ENCODE peak calls at places on chromosomes 6 and 20, in eight cellular contexts. K is adrenal gland, V is AG09309, Y is neural progenitor cell, S is heart right ventricle, D is HFF-Myc, P is fibroblast of lung, A is body of pancreas. Z is an unnamed sample.

GRCh38 chr20:35947489-35947888 is 6.8 kb downstream of the SCAND1 start:
- DNase-seq in D (no peak), Y (peak), K (no peak), P (peak), S (no peak), V (no peak), A (no peak), Z (peak)

GRCh38 chr6:34447915-34448314 is 18.0 kb upstream of the PACSIN1 start:
- DNase-seq in P (no peak), V (no peak), D (no peak), K (no peak), A (no peak), Y (no peak), S (no peak), Z (no peak)

GRCh38 chr20:33893314-33893713 is 82.2 kb downstream of the CHMP4B start:
- DNase-seq in K (no peak), V (no peak), P (peak), Y (no peak), S (no peak), A (no peak), D (no peak), Z (no peak)

GRCh38 chr6:10759884-10760329 is 12.3 kb downstream of the TMEM14B start:
- DNase-seq in V (no peak), D (peak), P (peak), S (no peak), K (peak), Y (no peak), A (peak), Z (peak)

GRCh38 chr6:119152187-119152586 is 73.7 kb upstream of the FAM184A start:
- DNase-seq in Y (no peak), V (no peak), S (no peak), P (no peak), D (no peak), K (no peak), A (no peak), Z (no peak)

GRCh38 chr6:167826230-167827061 is at the start of gene AFDN:
- DNase-seq in K (peak), S (peak), Y (peak), V (no peak), D (no peak), A (peak), P (peak), Z (peak)

GRCh38 chr6:138107078-138107751 is at the start of gene PERP:
- DNase-seq in K (peak), D (no peak), A (peak), V (no peak), P (peak), Y (peak), S (peak), Z (peak)

GRCh38 chr20:56540415-56540814 is 7.4 kb downstream of the FAM209B start:
- DNase-seq in K (no peak), V (no peak), D (no peak), Y (no peak), P (peak), A (no peak), S (no peak), Z (no peak)

GRCh38 chr20:63472159-63472811 is at the start of gene KCNQ2:
- DNase-seq in D (no peak), K (no peak), S (no peak), Y (peak), P (no peak), V (no peak), A (no peak), Z (no peak)

GRCh38 chr6:82957171-82957894 is 108.3 kb downstream of the UBE3D start:
- DNase-seq in D (no peak), P (peak), A (no peak), V (peak), Y (no peak), K (peak), S (no peak), Z (no peak)

GRCh38 chr6:169005141-169005540 is 248.5 kb downstream of the THBS2 start:
- DNase-seq in D (no peak), K (no peak), Y (no peak), S (no peak), P (peak), V (no peak), A (no peak), Z (no peak)

GRCh38 chr6:74932214-74932923 is 273.5 kb downstream of the COL12A1 start:
- DNase-seq in D (no peak), S (no peak), K (no peak), A (no peak), Y (no peak), V (no peak), P (no peak), Z (no peak)

GRCh38 chr20:54049156-54049555 is 21.2 kb downstream of the BCAS1 start:
- DNase-seq in S (no peak), Y (no peak), K (no peak), V (no peak), P (peak), D (no peak), A (no peak), Z (no peak)

GRCh38 chr6:96186516-96187195 is 170.9 kb downstream of the FUT9 start:
- DNase-seq in S (no peak), A (no peak), Y (no peak), V (no peak), K (no peak), D (no peak), P (no peak), Z (peak)

GRCh38 chr6:134352786-134353480 is 35.0 kb upstream of the SGK1 start:
- DNase-seq in S (no peak), V (no peak), D (no peak), A (no peak), P (peak), K (no peak), Y (peak), Z (no peak)

GRCh38 chr6:100366419-100366818 is 98.3 kb downstream of the SIM1 start:
- DNase-seq in K (no peak), V (no peak), P (peak), S (no peak), Y (no peak), D (no peak), A (no peak), Z (no peak)

GRCh38 chr20:38452880-38453624 is 17.9 kb upstream of the SNHG17 start:
- DNase-seq in V (no peak), P (peak), A (no peak), S (no peak), K (no peak), Y (no peak), D (no peak), Z (no peak)

GRCh38 chr6:114344971-114345274 is 2.1 kb upstream of the HS3ST5 start:
- DNase-seq in K (no peak), P (no peak), D (no peak), S (no peak), A (no peak), V (no peak), Y (no peak), Z (no peak)

GRCh38 chr20:42852691-42853090 is 337.0 kb downstream of the PTPRT start:
- DNase-seq in A (no peak), S (no peak), K (no peak), D (no peak), V (no peak), P (no peak), Y (no peak), Z (no peak)

GRCh38 chr20:42855896-42856295 is 333.8 kb downstream of the PTPRT start:
- DNase-seq in Y (no peak), S (no peak), P (no peak), D (no peak), A (no peak), K (no peak), V (no peak), Z (no peak)

DNA sequence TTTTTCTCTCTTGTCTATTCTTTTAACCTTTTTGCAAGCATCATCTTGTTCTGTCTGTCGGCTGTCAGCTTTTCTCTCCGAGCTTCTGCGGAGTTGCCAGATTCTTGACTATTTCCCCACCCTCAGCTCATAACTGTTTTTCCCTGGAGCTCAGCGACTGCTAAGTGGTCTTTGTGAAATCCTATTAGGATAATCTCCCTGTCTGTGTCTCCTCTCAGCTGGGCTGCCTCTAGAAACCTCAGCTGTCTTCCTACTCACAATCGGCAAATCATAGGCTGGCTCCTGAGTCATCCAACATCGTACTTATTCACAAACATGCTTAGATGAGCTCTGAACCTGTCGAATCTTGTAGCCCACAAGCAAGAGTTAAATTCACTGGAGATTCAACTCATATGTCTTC is 332.3 kb downstream of the PTPRT start:
- DNase-seq in S (no peak), A (no peak), Y (peak), V (no peak), K (no peak), P (no peak), D (no peak), Z (no peak)
- TF ChIP-seq CTCF in S (no peak), A (no peak), Y (no peak), V (no peak), K (no peak), P (no peak), D (no peak), Z (no peak)

GRCh38 chr6:48476257-48476656 is 365.3 kb upstream of the PTCHD4 start:
- DNase-seq in A (no peak), P (peak), V (no peak), K (no peak), S (no peak), Y (peak), D (peak), Z (peak)
- TF ChIP-seq CTCF in A (no peak), P (peak), V (no peak), K (peak), S (peak), Y (peak), D (peak), Z (no peak)

DNA sequence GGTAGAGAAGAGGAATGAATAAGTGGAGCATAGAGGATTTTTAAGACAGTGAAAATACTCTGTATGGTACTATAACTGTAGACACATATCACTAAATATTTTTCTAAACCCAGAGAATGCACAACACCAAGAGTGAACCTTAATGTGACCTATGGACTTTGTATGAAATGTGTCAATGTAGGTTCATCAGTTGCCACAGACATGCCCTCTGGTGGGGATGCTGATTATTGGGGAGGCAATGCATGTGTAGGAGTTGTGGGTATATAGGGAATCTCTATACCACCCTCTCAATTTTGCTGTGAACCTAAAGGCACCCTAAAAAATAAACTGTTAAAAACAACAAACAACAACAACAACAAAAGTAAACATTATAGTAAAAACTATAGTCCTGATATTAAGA is 293.7 kb downstream of the RNF144B start:
- DNase-seq in P (no peak), A (no peak), Y (no peak), S (no peak), V (no peak), D (no peak), K (no peak), Z (no peak)
- TF ChIP-seq CTCF in P (no peak), A (no peak), Y (peak), S (no peak), V (peak), D (no peak), K (no peak), Z (no peak)

DNA sequence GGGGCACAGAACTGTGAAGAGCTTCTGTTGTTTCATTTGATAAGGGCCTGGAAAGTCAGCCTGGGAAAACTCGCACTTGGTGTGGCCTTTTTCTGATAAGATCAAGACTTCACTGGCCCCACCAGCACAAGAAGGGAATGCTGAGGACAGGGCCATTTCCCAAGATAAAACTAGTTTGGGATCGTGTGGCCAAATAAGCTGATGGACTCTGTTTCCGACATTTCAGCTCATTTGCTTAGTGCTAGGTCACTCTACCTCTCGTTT is 116.0 kb downstream of the CLIC5 start:
- DNase-seq in P (no peak), K (no peak), A (no peak), Y (no peak), V (no peak), D (no peak), S (no peak), Z (no peak)
- TF ChIP-seq CTCF in P (no peak), K (no peak), A (no peak), Y (no peak), V (no peak), D (no peak), S (no peak), Z (no peak)

DNA sequence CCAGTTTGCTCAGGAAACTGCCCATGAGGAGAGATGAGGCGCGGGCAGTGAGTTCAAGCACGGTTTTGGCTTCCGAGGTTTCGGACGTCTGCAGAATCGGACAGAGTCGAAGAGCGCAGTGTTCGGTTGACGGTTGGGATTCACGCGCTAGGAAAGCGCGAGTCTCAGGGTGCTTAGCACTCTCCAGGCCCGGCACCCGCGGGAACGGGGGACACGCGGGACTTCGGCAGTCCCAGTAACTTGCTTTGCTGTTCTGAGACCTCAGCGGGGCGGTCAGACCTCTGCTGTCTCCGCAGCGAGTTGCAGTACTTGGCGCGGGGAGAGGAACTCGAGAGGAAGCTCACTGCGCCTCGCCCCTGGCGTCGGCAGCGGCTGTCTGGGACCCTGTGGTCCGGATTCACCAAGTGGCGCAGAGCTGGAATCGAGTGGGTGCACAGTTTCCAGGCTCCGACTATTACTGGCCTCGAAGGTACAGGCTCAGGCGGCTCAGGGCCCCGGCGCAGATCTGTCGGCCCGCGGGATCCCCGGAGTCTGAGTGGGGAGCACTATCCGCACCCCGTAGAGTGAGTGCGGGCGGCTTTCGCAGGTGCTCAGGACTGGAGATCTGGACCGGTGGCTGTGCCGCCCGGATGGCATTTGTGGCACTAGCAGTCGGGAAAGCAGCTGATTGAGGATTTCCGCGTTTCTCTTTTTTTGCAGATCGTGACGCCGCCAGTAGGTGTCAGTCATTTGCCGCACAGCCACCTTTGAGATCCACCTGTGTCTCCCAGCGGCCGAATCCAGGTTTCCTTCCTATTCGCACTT is at the start of gene POM121L2:
- DNase-seq in D (no peak), V (no peak), A (peak), Y (peak), K (peak), S (peak), P (peak), Z (peak)
- TF ChIP-seq CTCF in D (peak), V (peak), A (peak), Y (peak), K (peak), S (peak), P (peak), Z (peak)

GRCh38 chr6:72704979-72705378 is 83.1 kb downstream of the KCNQ5 start:
- DNase-seq in P (no peak), D (no peak), A (no peak), S (no peak), V (no peak), K (no peak), Y (peak), Z (no peak)

GRCh38 chr6:72715119-72715518 is 93.3 kb downstream of the KCNQ5 start:
- DNase-seq in A (no peak), D (no peak), V (no peak), P (no peak), Y (no peak), S (no peak), K (no peak), Z (no peak)

GRCh38 chr6:72712921-72713320 is 91.1 kb downstream of the KCNQ5 start:
- DNase-seq in S (no peak), K (no peak), Y (no peak), V (no peak), P (peak), A (no peak), D (no peak), Z (no peak)

GRCh38 chr6:72709436-72709835 is 87.6 kb downstream of the KCNQ5 start:
- DNase-seq in Y (no peak), D (peak), S (no peak), K (no peak), P (no peak), V (peak), A (no peak), Z (no peak)
- TF ChIP-seq CTCF in Y (no peak), D (no peak), S (no peak), K (no peak), P (no peak), V (no peak), A (no peak), Z (no peak)

GRCh38 chr6:28117386-28118050 is 6.9 kb upstream of the ZSCAN16 start:
- DNase-seq in D (no peak), Y (no peak), K (no peak), P (no peak), V (no peak), S (no peak), A (no peak), Z (no peak)
- TF ChIP-seq CTCF in D (no peak), Y (peak), K (no peak), P (no peak), V (no peak), S (no peak), A (no peak), Z (no peak)

GRCh38 chr6:2684059-2684749 is 66.5 kb downstream of the MYLK4 start:
- DNase-seq in D (no peak), P (peak), S (no peak), V (no peak), K (no peak), Y (no peak), A (no peak), Z (no peak)
- TF ChIP-seq CTCF in D (no peak), P (no peak), S (no peak), V (no peak), K (no peak), Y (no peak), A (no peak), Z (no peak)

GRCh38 chr6:81242634-81243033 is 509.8 kb downstream of the TENT5A start:
- DNase-seq in D (no peak), P (peak), S (no peak), K (no peak), Y (no peak), A (no peak), V (no peak), Z (no peak)

GRCh38 chr6:81241126-81241525 is 511.4 kb downstream of the TENT5A start:
- DNase-seq in S (no peak), Y (no peak), K (no peak), D (peak), P (peak), V (no peak), A (no peak), Z (no peak)

GRCh38 chr6:81238390-81238789 is 514.1 kb downstream of the TENT5A start:
- DNase-seq in P (no peak), V (no peak), S (no peak), A (no peak), Y (no peak), D (no peak), K (no peak), Z (no peak)

GRCh38 chr6:81246200-81246599 is 506.3 kb downstream of the TENT5A start:
- DNase-seq in P (no peak), A (no peak), Y (no peak), S (no peak), K (no peak), V (no peak), D (no peak), Z (no peak)

DNA sequence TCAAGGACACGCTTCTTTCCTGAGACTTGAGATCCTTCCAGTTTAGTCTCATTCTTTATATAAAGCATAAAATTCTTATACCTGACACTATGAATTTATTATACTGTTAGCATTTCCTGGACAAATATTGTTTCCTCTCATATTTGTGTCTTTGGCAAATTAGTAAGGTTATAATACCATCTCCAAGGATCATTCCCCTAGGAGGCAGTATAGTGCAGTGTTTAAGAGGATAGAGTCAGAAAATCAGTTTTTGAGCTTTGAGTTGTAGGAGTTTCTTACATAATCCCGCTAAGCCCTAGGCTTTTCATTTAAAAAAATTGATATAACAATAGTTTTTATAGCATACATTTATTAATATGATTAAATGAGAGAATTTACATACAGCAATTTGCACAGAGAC is 510.8 kb downstream of the TENT5A start:
- DNase-seq in P (peak), K (no peak), V (no peak), A (no peak), D (peak), S (no peak), Y (peak), Z (no peak)
- TF ChIP-seq CTCF in P (peak), K (peak), V (peak), A (peak), D (peak), S (peak), Y (peak), Z (peak)

Z was measured in Calu3.